ENCODE peak calls at places on chromosome 21, in five cellular contexts. One of them, this sample, is unnamed.

GRCh38 chr21:36210779-36211659 is 54.4 kb downstream of the DOP1B start:
- DNase-seq in CD4-positive, alpha-beta memory T cell: no peak
- DNase-seq in GM23338: peak; percentile 18
- DNase-seq in fibroblast of villous mesenchyme: no peak
- DNase-seq in hepatocyte: no peak
- DNase-seq in this sample: no peak

GRCh38 chr21:31366825-31367224 is 22.8 kb upstream of the TIAM1 start:
- DNase-seq in CD4-positive, alpha-beta memory T cell: no peak
- DNase-seq in GM23338: no peak
- DNase-seq in fibroblast of villous mesenchyme: peak; percentile 45
- DNase-seq in hepatocyte: no peak
- DNase-seq in this sample: no peak

GRCh38 chr21:39633770-39634181 is 21.0 kb downstream of the B3GALT5 start:
- DNase-seq in CD4-positive, alpha-beta memory T cell: no peak
- DNase-seq in GM23338: no peak
- DNase-seq in fibroblast of villous mesenchyme: peak; percentile 92
- DNase-seq in hepatocyte: peak; percentile 61
- DNase-seq in this sample: no peak

GRCh38 chr21:39098696-39099111 is 84.5 kb downstream of the PSMG1 start:
- DNase-seq in CD4-positive, alpha-beta memory T cell: no peak
- DNase-seq in GM23338: no peak
- DNase-seq in fibroblast of villous mesenchyme: peak; percentile 80
- DNase-seq in hepatocyte: no peak
- DNase-seq in this sample: no peak

GRCh38 chr21:41387824-41388223 is 26.0 kb downstream of the MX2 start:
- DNase-seq in CD4-positive, alpha-beta memory T cell: no peak
- DNase-seq in GM23338: no peak
- DNase-seq in fibroblast of villous mesenchyme: no peak
- DNase-seq in hepatocyte: no peak
- DNase-seq in this sample: no peak

GRCh38 chr21:22120616-22121266 is 1122.5 kb downstream of the NCAM2 start:
- DNase-seq in CD4-positive, alpha-beta memory T cell: no peak
- DNase-seq in GM23338: peak; percentile 85
- DNase-seq in fibroblast of villous mesenchyme: no peak
- DNase-seq in hepatocyte: peak; percentile 9
- DNase-seq in this sample: peak; percentile 32

GRCh38 chr21:42527127-42527488 is 13.5 kb downstream of the SLC37A1 start:
- DNase-seq in CD4-positive, alpha-beta memory T cell: no peak
- DNase-seq in GM23338: no peak
- DNase-seq in fibroblast of villous mesenchyme: no peak
- DNase-seq in hepatocyte: no peak
- DNase-seq in this sample: no peak

GRCh38 chr21:41827951-41828883 is 50.9 kb downstream of the PRDM15 start:
- DNase-seq in CD4-positive, alpha-beta memory T cell: no peak
- DNase-seq in GM23338: no peak
- DNase-seq in fibroblast of villous mesenchyme: no peak
- DNase-seq in hepatocyte: no peak
- DNase-seq in this sample: peak; percentile 66

GRCh38 chr21:26443867-26444266 is 129.2 kb downstream of the CYYR1 start:
- DNase-seq in CD4-positive, alpha-beta memory T cell: no peak
- DNase-seq in GM23338: no peak
- DNase-seq in fibroblast of villous mesenchyme: no peak
- DNase-seq in hepatocyte: no peak
- DNase-seq in this sample: no peak

GRCh38 chr21:42002421-42002958 is 7.7 kb downstream of the ZBTB21 start:
- DNase-seq in CD4-positive, alpha-beta memory T cell: peak; percentile 28
- DNase-seq in GM23338: no peak
- DNase-seq in fibroblast of villous mesenchyme: peak; percentile 88
- DNase-seq in hepatocyte: peak; percentile 37
- DNase-seq in this sample: no peak

GRCh38 chr21:38477241-38477640 is 21.0 kb downstream of the ERG start:
- DNase-seq in CD4-positive, alpha-beta memory T cell: no peak
- DNase-seq in GM23338: no peak
- DNase-seq in fibroblast of villous mesenchyme: no peak
- DNase-seq in hepatocyte: no peak
- DNase-seq in this sample: no peak

GRCh38 chr21:29511076-29511475 is 212.4 kb downstream of the BACH1 start:
- DNase-seq in CD4-positive, alpha-beta memory T cell: no peak
- DNase-seq in GM23338: no peak
- DNase-seq in fibroblast of villous mesenchyme: no peak
- DNase-seq in hepatocyte: no peak
- DNase-seq in this sample: no peak

GRCh38 chr21:43357708-43358430 is 69.1 kb downstream of the SIK1 start:
- DNase-seq in CD4-positive, alpha-beta memory T cell: no peak
- DNase-seq in GM23338: no peak
- DNase-seq in fibroblast of villous mesenchyme: no peak
- DNase-seq in hepatocyte: no peak
- DNase-seq in this sample: no peak

GRCh38 chr21:27694667-27695066 is 727.8 kb upstream of the ADAMTS5 start:
- DNase-seq in CD4-positive, alpha-beta memory T cell: no peak
- DNase-seq in GM23338: peak; percentile 39
- DNase-seq in fibroblast of villous mesenchyme: no peak
- DNase-seq in hepatocyte: no peak
- DNase-seq in this sample: peak; percentile 9

GRCh38 chr21:21952566-21952965 is 954.4 kb downstream of the NCAM2 start:
- DNase-seq in CD4-positive, alpha-beta memory T cell: no peak
- DNase-seq in GM23338: no peak
- DNase-seq in fibroblast of villous mesenchyme: no peak
- DNase-seq in hepatocyte: no peak
- DNase-seq in this sample: no peak

GRCh38 chr21:27269646-27270045 is 302.8 kb upstream of the ADAMTS5 start:
- DNase-seq in CD4-positive, alpha-beta memory T cell: no peak
- DNase-seq in GM23338: no peak
- DNase-seq in fibroblast of villous mesenchyme: peak; percentile 93
- DNase-seq in hepatocyte: peak; percentile 28
- DNase-seq in this sample: no peak

GRCh38 chr21:28758883-28759242 is 233.8 kb downstream of the LTN1 start:
- DNase-seq in CD4-positive, alpha-beta memory T cell: no peak
- DNase-seq in GM23338: no peak
- DNase-seq in fibroblast of villous mesenchyme: no peak
- DNase-seq in hepatocyte: no peak
- DNase-seq in this sample: no peak

GRCh38 chr21:37365657-37366487 is 701 bp upstream of the DYRK1A start:
- DNase-seq in CD4-positive, alpha-beta memory T cell: peak; percentile 80
- DNase-seq in GM23338: peak; percentile 83
- DNase-seq in fibroblast of villous mesenchyme: peak; percentile 63
- DNase-seq in hepatocyte: peak; percentile 89
- DNase-seq in this sample: peak; percentile 97

GRCh38 chr21:17667256-17667655 is 54.6 kb upstream of the BTG3 start:
- DNase-seq in CD4-positive, alpha-beta memory T cell: no peak
- DNase-seq in GM23338: no peak
- DNase-seq in fibroblast of villous mesenchyme: no peak
- DNase-seq in hepatocyte: peak; percentile 20
- DNase-seq in this sample: no peak

GRCh38 chr21:27213328-27213727 is 246.4 kb upstream of the ADAMTS5 start:
- DNase-seq in CD4-positive, alpha-beta memory T cell: no peak
- DNase-seq in GM23338: peak; percentile 62
- DNase-seq in fibroblast of villous mesenchyme: peak; percentile 59
- DNase-seq in hepatocyte: no peak
- DNase-seq in this sample: no peak

GRCh38 chr21:42041711-42042110 is 29.4 kb upstream of the UMODL1 start:
- DNase-seq in CD4-positive, alpha-beta memory T cell: no peak
- DNase-seq in GM23338: no peak
- DNase-seq in fibroblast of villous mesenchyme: no peak
- DNase-seq in hepatocyte: no peak
- DNase-seq in this sample: no peak

GRCh38 chr21:31921079-31921478 is 48.3 kb downstream of the HUNK start:
- DNase-seq in CD4-positive, alpha-beta memory T cell: no peak
- DNase-seq in GM23338: no peak
- DNase-seq in fibroblast of villous mesenchyme: no peak
- DNase-seq in hepatocyte: no peak
- DNase-seq in this sample: no peak

GRCh38 chr21:39660191-39660590 is 47.5 kb downstream of the B3GALT5 start:
- DNase-seq in CD4-positive, alpha-beta memory T cell: no peak
- DNase-seq in GM23338: no peak
- DNase-seq in fibroblast of villous mesenchyme: peak; percentile 83
- DNase-seq in hepatocyte: peak; percentile 48
- DNase-seq in this sample: no peak

GRCh38 chr21:37842163-37842919 is 73.9 kb downstream of the KCNJ6 start:
- DNase-seq in CD4-positive, alpha-beta memory T cell: no peak
- DNase-seq in GM23338: no peak
- DNase-seq in fibroblast of villous mesenchyme: no peak
- DNase-seq in hepatocyte: no peak
- DNase-seq in this sample: no peak

GRCh38 chr21:18164483-18164882 is 80.2 kb upstream of the CHODL start:
- DNase-seq in CD4-positive, alpha-beta memory T cell: no peak
- DNase-seq in GM23338: no peak
- DNase-seq in fibroblast of villous mesenchyme: no peak
- DNase-seq in hepatocyte: no peak
- DNase-seq in this sample: no peak

GRCh38 chr21:39188521-39189139 is 5.4 kb upstream of the PSMG1 start:
- DNase-seq in CD4-positive, alpha-beta memory T cell: no peak
- DNase-seq in GM23338: no peak
- DNase-seq in fibroblast of villous mesenchyme: no peak
- DNase-seq in hepatocyte: no peak
- DNase-seq in this sample: no peak

GRCh38 chr21:40242586-40242985 is 375.3 kb downstream of the PCP4 start:
- DNase-seq in CD4-positive, alpha-beta memory T cell: no peak
- DNase-seq in GM23338: no peak
- DNase-seq in fibroblast of villous mesenchyme: no peak
- DNase-seq in hepatocyte: no peak
- DNase-seq in this sample: no peak

GRCh38 chr21:41983229-41983628 is 26.9 kb downstream of the ZBTB21 start:
- DNase-seq in CD4-positive, alpha-beta memory T cell: no peak
- DNase-seq in GM23338: no peak
- DNase-seq in fibroblast of villous mesenchyme: no peak
- DNase-seq in hepatocyte: no peak
- DNase-seq in this sample: no peak

GRCh38 chr21:43359081-43359822 is 67.7 kb downstream of the SIK1 start:
- DNase-seq in CD4-positive, alpha-beta memory T cell: no peak
- DNase-seq in GM23338: no peak
- DNase-seq in fibroblast of villous mesenchyme: no peak
- DNase-seq in hepatocyte: no peak
- DNase-seq in this sample: no peak

DNA sequence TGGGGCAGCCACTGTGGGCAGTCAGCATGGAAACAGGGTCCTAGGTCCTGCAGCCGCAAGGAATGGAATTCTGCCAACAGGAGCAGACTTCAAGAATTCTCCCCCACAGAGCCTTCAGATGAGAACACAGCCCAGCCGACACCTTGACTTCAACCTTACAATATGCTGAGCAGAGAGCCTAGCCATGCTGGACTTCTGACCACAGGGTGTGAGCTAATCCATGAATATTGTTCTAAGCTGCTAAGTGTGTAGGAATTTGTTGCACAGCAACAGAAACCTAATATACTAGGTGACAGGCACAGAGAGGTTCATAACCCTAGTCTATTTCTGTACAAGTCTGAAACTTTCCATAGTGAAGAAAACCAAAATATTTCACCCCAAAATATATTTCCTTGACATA is 32.9 kb upstream of the IFNGR2 start:
- DNase-seq in CD4-positive, alpha-beta memory T cell: no peak
- DNase-seq in GM23338: no peak
- DNase-seq in fibroblast of villous mesenchyme: no peak
- DNase-seq in hepatocyte: no peak
- DNase-seq in this sample: no peak
- H3K4me3 ChIP-seq in CD4-positive, alpha-beta memory T cell: no peak overlapping the region
- H3K4me3 ChIP-seq in GM23338: no peak overlapping the region
- H3K4me3 ChIP-seq in fibroblast of villous mesenchyme: no peak overlapping the region
- H3K4me3 ChIP-seq in hepatocyte: no peak overlapping the region
- H3K4me3 ChIP-seq in this sample: no peak overlapping the region

DNA sequence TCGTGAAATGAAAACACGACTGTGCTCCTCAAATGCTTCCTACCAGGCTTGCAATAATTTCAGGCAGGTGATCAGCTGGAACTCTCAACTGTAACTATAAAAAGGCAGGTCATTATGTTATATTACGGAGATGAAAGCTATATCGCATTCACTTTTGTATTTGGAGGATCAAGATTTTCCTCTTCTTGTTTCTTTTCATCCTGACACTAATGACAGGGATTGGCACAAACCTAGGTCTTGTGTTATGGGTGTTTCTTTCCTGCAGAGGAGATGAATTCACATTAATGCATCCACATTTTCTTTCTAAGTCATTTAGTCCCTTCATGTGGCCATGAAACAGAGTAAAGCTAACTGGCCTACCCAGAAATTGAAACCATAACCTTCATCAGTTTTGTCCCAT is 57.3 kb downstream of the SAMSN1 start:
- DNase-seq in CD4-positive, alpha-beta memory T cell: no peak
- DNase-seq in GM23338: no peak
- DNase-seq in fibroblast of villous mesenchyme: no peak
- DNase-seq in hepatocyte: no peak
- DNase-seq in this sample: no peak
- H3K4me3 ChIP-seq in CD4-positive, alpha-beta memory T cell: no peak overlapping the region
- H3K4me3 ChIP-seq in GM23338: no peak overlapping the region
- H3K4me3 ChIP-seq in fibroblast of villous mesenchyme: no peak overlapping the region
- H3K4me3 ChIP-seq in hepatocyte: no peak overlapping the region
- H3K4me3 ChIP-seq in this sample: no peak overlapping the region

DNA sequence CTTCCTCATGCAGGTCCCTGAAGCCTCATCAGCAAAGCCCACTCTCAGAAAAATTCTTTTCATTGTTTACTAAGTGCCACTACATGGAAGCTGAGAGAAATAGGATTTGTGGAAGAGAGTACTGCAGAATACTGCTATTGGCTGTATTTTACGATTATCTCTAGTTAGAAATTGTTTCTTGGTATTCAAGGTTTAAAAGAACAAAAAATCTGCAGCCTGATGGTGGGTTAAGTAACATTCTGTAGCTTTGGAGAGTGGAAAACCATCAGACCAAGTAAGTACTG is 27.3 kb downstream of the PTTG1IP start:
- DNase-seq in CD4-positive, alpha-beta memory T cell: no peak
- DNase-seq in GM23338: no peak
- DNase-seq in fibroblast of villous mesenchyme: no peak
- DNase-seq in hepatocyte: no peak
- DNase-seq in this sample: no peak
- H3K4me3 ChIP-seq in CD4-positive, alpha-beta memory T cell: peak overlapping the region; percentile 25
- H3K4me3 ChIP-seq in GM23338: peak overlapping the region; percentile 36
- H3K4me3 ChIP-seq in fibroblast of villous mesenchyme: peak overlapping the region; percentile 51
- H3K4me3 ChIP-seq in hepatocyte: no peak overlapping the region
- H3K4me3 ChIP-seq in this sample: peak overlapping the region; percentile 29

DNA sequence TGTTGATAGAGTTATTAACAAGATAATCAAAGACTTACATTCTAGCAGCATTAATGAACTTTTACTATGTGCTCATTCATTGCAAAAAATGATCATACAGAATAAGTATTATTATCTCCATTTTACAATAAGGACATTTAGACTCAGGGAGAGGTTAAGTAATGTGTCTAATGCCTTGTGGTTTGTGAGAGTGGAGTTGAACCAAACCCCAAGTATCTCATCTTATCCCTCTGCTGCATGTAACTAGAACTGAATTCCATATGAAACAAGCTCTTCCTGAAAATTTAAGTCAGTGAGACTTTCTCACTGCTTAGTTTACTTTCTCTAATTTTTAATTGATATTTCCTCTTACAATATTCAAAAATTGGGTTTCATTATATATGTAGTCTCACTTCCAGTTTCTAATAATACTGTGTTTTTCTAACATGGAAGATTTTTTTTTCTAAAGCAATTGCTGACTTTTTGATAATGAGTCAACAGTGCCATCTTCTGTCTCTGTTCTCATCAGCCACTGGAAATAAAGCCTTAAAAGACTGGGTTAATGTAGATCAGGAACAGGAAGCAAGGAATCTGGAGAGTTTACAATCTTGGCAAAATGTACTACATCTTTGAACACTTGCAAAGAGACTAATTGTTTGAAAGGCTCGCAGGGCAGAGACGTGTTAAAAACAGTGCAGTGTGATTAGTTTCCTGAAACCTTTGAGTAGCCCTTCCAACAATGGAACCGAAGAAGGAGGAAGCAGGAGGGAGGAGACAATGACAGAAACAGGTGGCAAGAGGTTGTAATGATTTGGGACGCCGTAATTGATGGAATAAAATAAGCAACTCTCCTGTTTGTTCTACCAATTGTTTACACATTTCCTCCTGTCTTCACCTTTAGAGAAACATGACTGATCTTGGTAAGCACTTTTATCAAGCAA is 567.6 kb downstream of the MRPL39 start:
- DNase-seq in CD4-positive, alpha-beta memory T cell: no peak
- DNase-seq in GM23338: peak; percentile 34
- DNase-seq in fibroblast of villous mesenchyme: no peak
- DNase-seq in hepatocyte: no peak
- DNase-seq in this sample: no peak
- H3K4me3 ChIP-seq in CD4-positive, alpha-beta memory T cell: no peak overlapping the region
- H3K4me3 ChIP-seq in GM23338: no peak overlapping the region
- H3K4me3 ChIP-seq in fibroblast of villous mesenchyme: no peak overlapping the region
- H3K4me3 ChIP-seq in hepatocyte: no peak overlapping the region
- H3K4me3 ChIP-seq in this sample: no peak overlapping the region